ENCODE peak calls at places on chromosome 5, in four cellular contexts. One of them, this sample, is unnamed.

GRCh38 chr5:174692982-174693422 is 31.4 kb upstream of the MSX2 start:
- DNase-seq in A549: no peak
- DNase-seq in spleen: no peak
- DNase-seq in SK-N-SH: peak; percentile 55
- DNase-seq in this sample: peak; percentile 14

GRCh38 chr5:40191041-40191550 is 488.6 kb upstream of the PTGER4 start:
- DNase-seq in SK-N-SH: no peak
- DNase-seq in A549: no peak
- DNase-seq in spleen: no peak
- DNase-seq in this sample: no peak

GRCh38 chr5:174735498-174736350 is 11.3 kb downstream of the MSX2 start:
- DNase-seq in spleen: no peak
- DNase-seq in A549: peak; percentile 76
- DNase-seq in SK-N-SH: peak; percentile 89
- DNase-seq in this sample: peak; percentile 54

GRCh38 chr5:658103-658502 is 35.0 kb downstream of the TPPP start:
- DNase-seq in SK-N-SH: no peak
- DNase-seq in A549: no peak
- DNase-seq in spleen: peak; percentile 70
- DNase-seq in this sample: no peak

GRCh38 chr5:17305964-17306725 is 88.7 kb downstream of the BASP1 start:
- DNase-seq in SK-N-SH: no peak
- DNase-seq in A549: peak; percentile 68
- DNase-seq in spleen: no peak
- DNase-seq in this sample: peak; percentile 16

GRCh38 chr5:39494099-39494498 is 69.3 kb upstream of the DAB2 start:
- DNase-seq in A549: no peak
- DNase-seq in spleen: no peak
- DNase-seq in SK-N-SH: no peak
- DNase-seq in this sample: no peak

GRCh38 chr5:82111191-82111590 is 139.4 kb downstream of the ATG10 start:
- DNase-seq in spleen: no peak
- DNase-seq in SK-N-SH: no peak
- DNase-seq in A549: no peak
- DNase-seq in this sample: no peak

GRCh38 chr5:176535101-176535654 is 2.0 kb downstream of the RNF44 start:
- DNase-seq in SK-N-SH: no peak
- DNase-seq in spleen: peak; percentile 82
- DNase-seq in A549: no peak
- DNase-seq in this sample: peak; percentile 83

GRCh38 chr5:142874537-142874936 is 104.4 kb downstream of the ARHGAP26 start:
- DNase-seq in spleen: peak; percentile 80
- DNase-seq in A549: peak; percentile 73
- DNase-seq in SK-N-SH: no peak
- DNase-seq in this sample: peak; percentile 99

GRCh38 chr5:93581738-93582414 is 857 bp upstream of the NR2F1-AS1 start:
- DNase-seq in SK-N-SH: no peak
- DNase-seq in spleen: no peak
- DNase-seq in A549: no peak
- DNase-seq in this sample: no peak

GRCh38 chr5:129051283-129051682 is 43.3 kb upstream of the ISOC1 start:
- DNase-seq in spleen: no peak
- DNase-seq in A549: no peak
- DNase-seq in SK-N-SH: no peak
- DNase-seq in this sample: no peak

GRCh38 chr5:83388608-83389007 is 82.9 kb upstream of the VCAN start:
- DNase-seq in A549: no peak
- DNase-seq in spleen: no peak
- DNase-seq in SK-N-SH: no peak
- DNase-seq in this sample: no peak

GRCh38 chr5:170266570-170267379 is 30.8 kb downstream of the LCP2 start:
- DNase-seq in SK-N-SH: no peak
- DNase-seq in A549: no peak
- DNase-seq in spleen: no peak
- DNase-seq in this sample: peak; percentile 31

GRCh38 chr5:119319401-119319800 is 36.4 kb upstream of the TNFAIP8 start:
- DNase-seq in spleen: no peak
- DNase-seq in SK-N-SH: no peak
- DNase-seq in A549: no peak
- DNase-seq in this sample: no peak

GRCh38 chr5:191036-191948 is at the start of gene LRRC14B:
- DNase-seq in A549: no peak
- DNase-seq in spleen: peak; percentile 84
- DNase-seq in SK-N-SH: no peak
- DNase-seq in this sample: no peak

GRCh38 chr5:10599828-10600227 is 36.0 kb downstream of the ANKRD33B start:
- DNase-seq in A549: no peak
- DNase-seq in SK-N-SH: no peak
- DNase-seq in spleen: no peak
- DNase-seq in this sample: no peak

GRCh38 chr5:94021246-94021645 is 279.8 kb upstream of the POU5F2 start:
- DNase-seq in SK-N-SH: peak; percentile 4
- DNase-seq in spleen: no peak
- DNase-seq in A549: peak; percentile 64
- DNase-seq in this sample: peak; percentile 20

GRCh38 chr5:117131048-117131679 is 556.5 kb upstream of the SEMA6A start:
- DNase-seq in SK-N-SH: no peak
- DNase-seq in spleen: no peak
- DNase-seq in A549: no peak
- DNase-seq in this sample: no peak

GRCh38 chr5:171615201-171616001 is 170.2 kb upstream of the SMIM23 start:
- DNase-seq in SK-N-SH: peak; percentile 48
- DNase-seq in spleen: no peak
- DNase-seq in A549: no peak
- DNase-seq in this sample: peak; percentile 22

GRCh38 chr5:102701748-102702147 is 53.4 kb upstream of the PAM start:
- DNase-seq in spleen: no peak
- DNase-seq in A549: no peak
- DNase-seq in SK-N-SH: no peak
- DNase-seq in this sample: no peak

GRCh38 chr5:218457-219289 is 553 bp downstream of the SDHA start:
- DNase-seq in spleen: peak; percentile 91
- DNase-seq in SK-N-SH: peak; percentile 54
- DNase-seq in A549: no peak
- DNase-seq in this sample: peak; percentile 51

GRCh38 chr5:149415245-149415967 is 36.3 kb upstream of the IL17B start:
- DNase-seq in A549: no peak
- DNase-seq in spleen: no peak
- DNase-seq in SK-N-SH: no peak
- DNase-seq in this sample: no peak

GRCh38 chr5:94508421-94509148 is 109.8 kb downstream of the KIAA0825 start:
- DNase-seq in spleen: no peak
- DNase-seq in SK-N-SH: peak; percentile 77
- DNase-seq in A549: no peak
- DNase-seq in this sample: no peak

GRCh38 chr5:141637266-141637692 is 482 bp downstream of the RELL2 start:
- DNase-seq in A549: peak; percentile 45
- DNase-seq in spleen: peak; percentile 92
- DNase-seq in SK-N-SH: peak; percentile 86
- DNase-seq in this sample: no peak

GRCh38 chr5:82865625-82866024 is 211.6 kb downstream of the TMEM167A start:
- DNase-seq in SK-N-SH: no peak
- DNase-seq in spleen: no peak
- DNase-seq in A549: no peak
- DNase-seq in this sample: no peak

GRCh38 chr5:141811287-141812155 is 66.7 kb downstream of the PCDH1 start:
- DNase-seq in A549: peak; percentile 62
- DNase-seq in SK-N-SH: peak; percentile 86
- DNase-seq in spleen: peak; percentile 73
- DNase-seq in this sample: peak; percentile 27

GRCh38 chr5:40587284-40587882 is 92.3 kb upstream of the PTGER4 start:
- DNase-seq in spleen: no peak
- DNase-seq in SK-N-SH: no peak
- DNase-seq in A549: no peak
- DNase-seq in this sample: no peak

GRCh38 chr5:141692533-141692888 is 10.5 kb upstream of the ARAP3 start:
- DNase-seq in A549: no peak
- DNase-seq in spleen: no peak
- DNase-seq in SK-N-SH: no peak
- DNase-seq in this sample: no peak

GRCh38 chr5:19988447-19988846 is 447 bp upstream of the CDH18 start:
- DNase-seq in SK-N-SH: peak; percentile 19
- DNase-seq in spleen: no peak
- DNase-seq in A549: no peak
- DNase-seq in this sample: no peak

GRCh38 chr5:132225165-132226032 is 2.3 kb downstream of the P4HA2 start:
- DNase-seq in SK-N-SH: peak; percentile 35
- DNase-seq in spleen: peak; percentile 72
- DNase-seq in A549: no peak
- DNase-seq in this sample: peak; percentile 77

GRCh38 chr5:1547655-1548054 is 23.9 kb upstream of the LPCAT1 start:
- DNase-seq in A549: no peak
- DNase-seq in spleen: peak; percentile 17
- DNase-seq in SK-N-SH: no peak
- DNase-seq in this sample: no peak

GRCh38 chr5:8906303-8906967 is 639.4 kb downstream of the SEMA5A start:
- DNase-seq in spleen: no peak
- DNase-seq in A549: no peak
- DNase-seq in SK-N-SH: no peak
- DNase-seq in this sample: no peak

GRCh38 chr5:179345429-179346321 is at the start of gene ADAMTS2:
- DNase-seq in A549: no peak
- DNase-seq in spleen: peak; percentile 73
- DNase-seq in SK-N-SH: peak; percentile 92
- DNase-seq in this sample: no peak

GRCh38 chr5:31442253-31442820 is 89.6 kb downstream of the DROSHA start:
- DNase-seq in SK-N-SH: no peak
- DNase-seq in spleen: no peak
- DNase-seq in A549: no peak
- DNase-seq in this sample: no peak

GRCh38 chr5:126182901-126183695 is 240.1 kb upstream of the GRAMD2B start:
- DNase-seq in A549: no peak
- DNase-seq in SK-N-SH: no peak
- DNase-seq in spleen: no peak
- DNase-seq in this sample: no peak

GRCh38 chr5:56123531-56124243 is 109.4 kb downstream of the ANKRD55 start:
- DNase-seq in SK-N-SH: no peak
- DNase-seq in A549: peak; percentile 98
- DNase-seq in spleen: peak; percentile 77
- DNase-seq in this sample: peak; percentile 9

GRCh38 chr5:126000533-126000932 is 422.7 kb upstream of the GRAMD2B start:
- DNase-seq in A549: no peak
- DNase-seq in spleen: no peak
- DNase-seq in SK-N-SH: no peak
- DNase-seq in this sample: no peak

GRCh38 chr5:134846641-134846960 is 833 bp downstream of the C5orf24 start:
- DNase-seq in spleen: no peak
- DNase-seq in SK-N-SH: peak; percentile 30
- DNase-seq in A549: no peak
- DNase-seq in this sample: peak; percentile 54

GRCh38 chr5:147391781-147392180 is 118.1 kb downstream of the DPYSL3 start:
- DNase-seq in SK-N-SH: peak; percentile 60
- DNase-seq in spleen: no peak
- DNase-seq in A549: peak; percentile 48
- DNase-seq in this sample: peak; percentile 41

GRCh38 chr5:57696005-57696755 is 213.6 kb upstream of the ACTBL2 start:
- DNase-seq in spleen: no peak
- DNase-seq in A549: no peak
- DNase-seq in SK-N-SH: no peak
- DNase-seq in this sample: no peak
- H3K4me3 ChIP-seq in spleen: no peak overlapping the region
- H3K4me3 ChIP-seq in A549: no peak overlapping the region
- H3K4me3 ChIP-seq in SK-N-SH: no peak overlapping the region
- H3K4me3 ChIP-seq in this sample: no peak overlapping the region

DNA sequence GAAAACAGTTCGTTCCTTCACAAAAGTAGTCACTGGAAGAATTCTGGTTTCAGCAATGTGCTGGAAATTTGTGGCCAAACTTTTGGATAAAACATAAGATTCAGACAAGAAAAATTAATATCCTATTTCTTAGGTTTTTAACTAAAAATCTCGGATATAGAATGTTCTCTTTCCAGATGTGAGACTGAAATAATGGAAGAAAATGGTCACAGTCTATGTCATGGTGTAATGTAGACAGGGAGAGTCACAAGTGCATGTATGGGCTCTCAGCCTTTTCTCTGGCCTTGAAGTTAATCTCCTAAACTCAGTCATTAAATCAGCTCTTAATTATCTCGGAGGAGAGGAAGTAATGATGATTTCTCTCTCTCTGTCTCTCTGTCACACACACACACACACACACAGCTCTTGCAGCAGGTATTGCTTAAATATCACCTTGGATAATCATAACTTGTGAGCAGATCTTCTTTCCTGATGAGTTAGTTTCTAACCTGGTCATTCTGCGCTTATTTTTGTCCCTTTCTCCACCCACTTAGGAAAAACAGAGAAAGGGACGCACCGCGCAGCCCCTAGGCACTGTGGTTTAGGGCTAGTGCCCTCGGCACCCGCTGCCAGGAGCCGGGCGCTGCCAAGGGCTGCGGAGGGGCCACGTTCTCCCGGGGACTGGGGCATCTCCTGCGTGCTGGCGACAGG is 672 bp upstream of the ITGA2 start:
- DNase-seq in SK-N-SH: peak; percentile 6
- DNase-seq in A549: peak; percentile 10
- DNase-seq in spleen: no peak
- DNase-seq in this sample: peak; percentile 43
- H3K4me1 ChIP-seq in SK-N-SH: peaks cover 6% of the 10 kb centered on the region
- H3K4me1 ChIP-seq in A549: peaks cover 29% of the 10 kb centered on the region
- H3K4me1 ChIP-seq in spleen: no peaks in the 10 kb centered on the region
- H3K4me1 ChIP-seq in this sample: peaks cover 4% of the 10 kb centered on the region

DNA sequence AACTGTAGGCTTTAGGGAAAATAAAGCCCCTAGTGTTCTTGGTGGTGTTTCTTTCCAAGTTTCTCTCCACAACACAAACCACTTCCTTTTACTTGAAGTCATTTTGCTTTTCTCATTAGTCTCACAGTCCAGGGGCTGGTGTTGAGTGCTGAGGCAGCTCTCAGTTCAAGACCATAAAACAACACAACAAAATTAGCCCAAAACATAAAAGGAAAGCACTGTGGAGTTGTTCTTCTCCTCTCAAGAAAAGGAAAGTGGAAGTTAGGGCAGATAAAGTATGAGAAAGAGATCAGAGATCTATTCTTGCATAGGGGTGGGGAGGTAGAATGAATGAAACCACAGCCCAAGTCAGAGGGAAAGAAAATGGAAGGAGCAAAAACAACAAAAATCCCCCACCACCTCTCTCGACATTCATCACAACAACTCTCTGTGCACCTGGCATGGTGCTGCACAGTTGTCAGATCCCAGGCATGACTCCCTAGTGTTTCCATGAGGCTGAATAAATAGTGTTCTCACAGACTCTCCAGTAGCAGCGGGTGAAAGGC is 569.9 kb downstream of the RAB3C start:
- DNase-seq in spleen: no peak
- DNase-seq in SK-N-SH: no peak
- DNase-seq in A549: no peak
- DNase-seq in this sample: no peak
- H3K4me3 ChIP-seq in spleen: no peak overlapping the region
- H3K4me3 ChIP-seq in SK-N-SH: no peak overlapping the region
- H3K4me3 ChIP-seq in A549: no peak overlapping the region
- H3K4me3 ChIP-seq in this sample: no peak overlapping the region

GRCh38 chr5:30156156-30156555 is 1037.3 kb upstream of the CDH6 start:
- DNase-seq in A549: no peak
- DNase-seq in SK-N-SH: no peak
- DNase-seq in spleen: no peak
- DNase-seq in this sample: no peak
- H3K4me1 ChIP-seq in A549: no peaks in the 10 kb centered on the region
- H3K4me1 ChIP-seq in SK-N-SH: no peaks in the 10 kb centered on the region
- H3K4me1 ChIP-seq in spleen: no peaks in the 10 kb centered on the region
- H3K4me1 ChIP-seq in this sample: no peaks in the 10 kb centered on the region

This sample was measured in small intestine.